ENCODE peak calls at places on chromosomes 12 and 14, in four cellular contexts. S is GM12878, X is HepG2, F is K562. K is an unnamed sample.

GRCh38 chr12:87518508-87518907 is 510.7 kb downstream of the C12orf50 start:
- DNase-seq in S (no peak), X (no peak), F (no peak), K (no peak)

GRCh38 chr12:30796508-30796780 is 41.7 kb upstream of the CAPRIN2 start:
- DNase-seq in S (no peak), X (no peak), F (peak), K (peak)

GRCh38 chr12:111024205-111024794 is 103.9 kb upstream of the MYL2 start:
- DNase-seq in S (peak), X (peak), F (peak), K (peak)

GRCh38 chr12:12715459-12716150 is 1.6 kb upstream of the CDKN1B start:
- DNase-seq in S (no peak), X (no peak), F (no peak), K (no peak)

GRCh38 chr14:56333361-56334279 is 215.4 kb downstream of the PELI2 start:
- DNase-seq in S (no peak), X (peak), F (no peak), K (no peak)

GRCh38 chr14:55957950-55958349 is 160.3 kb upstream of the PELI2 start:
- DNase-seq in S (no peak), X (no peak), F (no peak), K (no peak)

GRCh38 chr14:99137913-99138571 is 134.0 kb downstream of the BCL11B start:
- DNase-seq in S (no peak), X (no peak), F (peak), K (peak)

GRCh38 chr12:93784339-93785086 is 107.3 kb downstream of the CRADD start:
- DNase-seq in S (no peak), X (peak), F (no peak), K (no peak)

GRCh38 chr12:51048601-51049369 is 658 bp downstream of the LETMD1 start:
- DNase-seq in S (no peak), X (no peak), F (no peak), K (no peak)

GRCh38 chr14:56268039-56268438 is 149.8 kb downstream of the PELI2 start:
- DNase-seq in S (no peak), X (no peak), F (no peak), K (no peak)

GRCh38 chr12:49019435-49020317 is 1.1 kb upstream of the PRKAG1 start:
- DNase-seq in S (no peak), X (peak), F (peak), K (peak)

GRCh38 chr12:106541201-106541600 is 41.6 kb upstream of the RFX4 start:
- DNase-seq in S (no peak), X (no peak), F (no peak), K (no peak)

GRCh38 chr14:72766296-72766695 is 127.6 kb downstream of the DPF3 start:
- DNase-seq in S (no peak), X (no peak), F (no peak), K (no peak)

GRCh38 chr12:65830305-65830704 is 6.0 kb downstream of the HMGA2 start:
- DNase-seq in S (no peak), X (no peak), F (no peak), K (no peak)

GRCh38 chr14:24351517-24351916 is 11.7 kb upstream of the RIPK3 start:
- DNase-seq in S (no peak), X (no peak), F (no peak), K (no peak)

GRCh38 chr14:54169254-54169924 is 212.8 kb upstream of the BMP4 start:
- DNase-seq in S (no peak), X (no peak), F (no peak), K (no peak)

GRCh38 chr12:110739488-110739887 is 3.2 kb downstream of the PPP1CC start:
- DNase-seq in S (no peak), X (no peak), F (no peak), K (no peak)

GRCh38 chr12:27703720-27704452 is 6.7 kb upstream of the MRPS35 start:
- DNase-seq in S (peak), X (peak), F (peak), K (peak)

GRCh38 chr12:107368586-107368985 is 275.2 kb upstream of the CRY1 start:
- DNase-seq in S (no peak), X (no peak), F (no peak), K (no peak)

GRCh38 chr14:75905505-75905904 is 76.3 kb downstream of the TGFB3 start:
- DNase-seq in S (no peak), X (no peak), F (no peak), K (no peak)

DNA sequence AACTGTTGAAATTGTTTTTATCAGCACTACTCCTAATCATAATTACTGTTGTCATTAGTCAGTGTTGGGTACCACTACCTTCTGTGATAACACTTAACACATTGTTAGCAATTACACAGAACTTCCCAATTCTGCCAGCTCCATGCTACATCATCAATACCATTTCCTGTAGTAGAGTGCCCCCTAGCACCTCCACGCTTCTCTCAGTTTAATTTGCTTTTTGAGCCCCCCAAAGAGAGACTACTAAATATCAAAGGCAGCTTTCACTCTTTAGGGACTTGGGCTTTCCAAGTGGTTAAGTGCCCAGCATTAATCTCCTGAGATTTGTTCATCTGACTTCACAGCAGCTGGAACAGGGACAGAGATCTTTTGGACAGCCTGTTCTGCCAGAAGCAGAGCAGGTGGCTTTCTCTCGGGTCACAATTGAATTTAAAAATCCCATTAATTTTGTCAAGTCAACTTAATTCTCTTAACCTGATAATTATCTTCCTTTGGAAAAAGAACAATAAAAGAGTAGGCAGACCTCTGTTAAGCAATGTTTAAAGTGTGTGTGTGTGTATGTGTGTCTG is 954.9 kb downstream of the DIO2 start:
- DNase-seq in S (no peak), X (no peak), F (no peak), K (no peak)
- TF ChIP-seq FOXK2 in S (no peak), X (no peak), F (no peak), K (no peak)

GRCh38 chr14:91354979-91355685 is 62.5 kb downstream of the CCDC88C start:
- DNase-seq in S (no peak), X (no peak), F (peak), K (peak)

GRCh38 chr14:91357731-91358319 is 59.8 kb downstream of the CCDC88C start:
- DNase-seq in S (no peak), X (no peak), F (no peak), K (no peak)

GRCh38 chr14:91354221-91354916 is 63.3 kb downstream of the CCDC88C start:
- DNase-seq in S (no peak), X (no peak), F (no peak), K (no peak)

GRCh38 chr14:91357272-91357671 is 60.3 kb downstream of the CCDC88C start:
- DNase-seq in S (no peak), X (no peak), F (no peak), K (no peak)

DNA sequence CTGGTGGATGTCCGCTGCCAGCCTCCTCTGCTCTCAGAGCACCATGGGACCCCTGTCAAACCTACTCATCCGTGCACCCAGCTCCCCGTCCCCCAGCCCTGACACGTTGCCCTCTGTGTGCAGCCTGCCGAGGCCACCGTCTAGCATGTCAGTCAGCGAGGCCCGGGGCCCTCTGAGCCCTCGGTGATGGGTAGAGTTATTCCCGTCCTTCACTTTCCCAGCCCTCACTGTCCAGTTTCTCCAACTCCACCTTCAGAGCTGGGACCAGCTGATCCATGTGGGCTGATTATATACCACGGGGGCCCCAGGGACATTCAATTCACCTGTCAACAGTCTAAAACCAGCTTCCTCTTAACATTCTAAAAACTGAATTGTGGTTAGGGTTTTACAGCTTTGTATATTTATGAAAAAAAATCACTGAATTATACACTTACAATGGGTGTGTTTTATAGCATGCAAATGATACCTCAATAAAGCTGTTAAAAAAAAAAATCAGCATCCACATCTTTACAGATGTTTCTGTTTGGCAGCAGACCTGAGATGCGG is 61.3 kb downstream of the CCDC88C start:
- DNase-seq in S (no peak), X (no peak), F (no peak), K (no peak)
- TF ChIP-seq FOXK2 in S (no peak), X (no peak), F (no peak), K (no peak)

GRCh38 chr12:131000000-131000486 is 46.3 kb downstream of the ADGRD1 start:
- DNase-seq in S (no peak), X (no peak), F (peak), K (no peak)

GRCh38 chr12:131002271-131002670 is 48.6 kb downstream of the ADGRD1 start:
- DNase-seq in S (peak), X (no peak), F (no peak), K (no peak)

GRCh38 chr12:131003036-131003435 is 49.3 kb downstream of the ADGRD1 start:
- DNase-seq in S (no peak), X (no peak), F (no peak), K (no peak)

GRCh38 chr12:131003676-131004075 is 50.0 kb downstream of the ADGRD1 start:
- DNase-seq in S (no peak), X (no peak), F (no peak), K (no peak)

GRCh38 chr12:131001493-131001892 is 47.8 kb downstream of the ADGRD1 start:
- DNase-seq in S (no peak), X (no peak), F (no peak), K (no peak)
- TF ChIP-seq FOXK2 in S (no peak), X (no peak), F (no peak), K (no peak)

DNA sequence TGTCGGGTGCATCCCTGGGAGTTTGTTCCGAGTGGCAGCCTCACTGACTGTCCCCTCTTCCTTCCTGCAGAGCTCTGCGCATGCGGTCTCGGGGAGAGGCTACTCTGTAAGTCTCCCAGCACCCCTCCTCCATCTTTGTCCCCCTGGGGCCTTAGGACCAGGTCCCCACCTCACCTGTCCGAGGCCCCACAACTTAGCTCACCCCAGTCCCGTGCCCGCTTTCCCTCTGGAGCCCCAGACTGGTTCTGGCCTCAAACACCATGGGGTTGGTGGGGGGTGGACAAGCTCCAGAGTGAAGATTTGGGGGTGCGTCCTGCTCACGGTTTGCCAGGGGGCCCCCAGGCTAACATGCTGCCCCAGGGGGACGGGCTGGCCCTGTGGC is 37.9 kb downstream of the FBRSL1 start:
- DNase-seq in S (no peak), X (no peak), F (no peak), K (no peak)
- TF ChIP-seq FOXK2 in S (no peak), X (no peak), F (no peak), K (no peak)

GRCh38 chr12:5073838-5074237 is 30.2 kb downstream of the KCNA5 start:
- DNase-seq in S (no peak), X (no peak), F (no peak), K (no peak)
- TF ChIP-seq FOXK2 in S (no peak), X (no peak), F (no peak), K (no peak)

GRCh38 chr14:59438148-59438766 is 26.9 kb downstream of the GPR135 start:
- DNase-seq in S (no peak), X (no peak), F (no peak), K (no peak)
- TF ChIP-seq FOXK2 in S (no peak), X (no peak), F (no peak), K (no peak)

GRCh38 chr12:122020795-122021192 is 890 bp upstream of the BCL7A start:
- DNase-seq in S (no peak), X (no peak), F (no peak), K (no peak)

GRCh38 chr12:122022393-122023338 is 982 bp downstream of the BCL7A start:
- DNase-seq in S (no peak), X (no peak), F (peak), K (peak)

GRCh38 chr12:122021193-122021821 is 377 bp upstream of the BCL7A start:
- DNase-seq in S (no peak), X (no peak), F (no peak), K (peak)

GRCh38 chr12:122023339-122024131 is 1.9 kb downstream of the BCL7A start:
- DNase-seq in S (no peak), X (peak), F (peak), K (peak)

DNA sequence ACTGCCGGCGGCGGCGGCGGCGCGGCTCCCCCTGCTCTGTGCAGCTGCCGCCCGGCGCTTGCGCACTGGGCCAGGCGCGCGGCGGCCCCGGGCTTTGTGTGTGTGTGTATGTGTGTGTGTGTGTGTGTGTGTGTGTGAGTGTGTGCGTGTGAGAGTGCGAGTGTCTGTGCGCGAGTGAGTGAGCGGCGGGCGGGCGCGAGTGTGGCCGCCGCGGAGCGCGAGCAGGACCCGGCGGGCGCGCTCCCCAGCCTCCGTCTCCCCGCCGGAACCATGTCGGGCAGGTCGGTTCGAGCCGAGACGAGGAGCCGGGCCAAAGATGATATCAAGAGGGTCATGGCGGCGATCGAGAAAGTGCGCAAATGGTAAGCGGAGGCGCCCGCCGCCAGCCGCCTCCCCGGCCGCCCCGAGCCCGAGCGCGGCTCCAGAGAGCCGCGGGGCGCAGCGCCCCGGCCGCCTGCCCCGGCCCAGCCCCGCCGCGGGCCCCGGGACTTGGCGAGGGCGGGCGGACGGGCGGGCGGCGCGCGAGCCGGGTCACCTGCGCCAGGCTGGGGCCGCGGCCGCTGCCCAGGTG is at the start of gene BCL7A:
- DNase-seq in S (no peak), X (peak), F (peak), K (peak)
- TF ChIP-seq FOXK2 in S (no peak), X (no peak), F (no peak), K (no peak)

DNA sequence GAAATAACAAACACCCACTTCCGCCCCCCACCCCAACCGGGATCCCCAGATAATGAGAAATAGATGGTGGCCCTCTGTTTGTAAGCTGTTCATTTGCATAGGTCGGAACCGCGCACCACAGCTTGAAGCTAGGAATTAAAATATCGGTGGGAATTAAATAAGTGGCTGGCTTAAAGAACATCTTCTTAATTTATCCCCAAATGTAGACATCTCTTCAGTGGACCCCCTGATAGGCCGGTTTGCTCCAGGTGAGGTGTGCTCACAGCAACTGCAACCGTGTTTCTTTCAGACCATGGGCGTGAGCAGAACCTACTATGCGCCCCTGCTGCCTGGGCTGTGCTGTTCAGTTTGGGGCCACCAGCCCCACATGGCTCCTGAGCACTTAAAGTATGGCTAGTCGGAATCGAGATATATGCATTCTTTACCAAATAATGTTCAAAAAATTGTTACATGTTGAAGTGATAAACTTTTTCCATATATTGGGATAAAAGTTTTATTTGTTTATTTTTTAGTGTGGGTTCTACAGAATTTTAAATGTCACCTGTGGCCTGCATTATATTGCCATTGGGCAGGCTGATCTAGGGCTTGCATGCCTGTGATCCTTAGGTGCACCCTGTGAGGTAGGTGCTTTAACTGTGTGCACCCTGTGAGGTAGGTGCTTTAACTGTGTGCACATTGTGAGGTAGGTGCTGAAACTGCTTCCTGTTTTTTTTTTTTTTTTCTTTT is 821 bp upstream of the DICER1 start:
- DNase-seq in S (no peak), X (peak), F (peak), K (peak)
- TF ChIP-seq FOXK2 in S (no peak), X (no peak), F (no peak), K (no peak)

GRCh38 chr12:116971222-116971621 is 60.5 kb downstream of the FBXW8 start:
- DNase-seq in S (no peak), X (no peak), F (no peak), K (no peak)

GRCh38 chr12:116964740-116965090 is 54.0 kb downstream of the FBXW8 start:
- DNase-seq in S (no peak), X (no peak), F (no peak), K (no peak)

GRCh38 chr12:116964004-116964739 is 53.4 kb downstream of the FBXW8 start:
- DNase-seq in S (no peak), X (no peak), F (no peak), K (no peak)

GRCh38 chr12:116969615-116970575 is 59.1 kb downstream of the FBXW8 start:
- DNase-seq in S (no peak), X (no peak), F (no peak), K (no peak)

DNA sequence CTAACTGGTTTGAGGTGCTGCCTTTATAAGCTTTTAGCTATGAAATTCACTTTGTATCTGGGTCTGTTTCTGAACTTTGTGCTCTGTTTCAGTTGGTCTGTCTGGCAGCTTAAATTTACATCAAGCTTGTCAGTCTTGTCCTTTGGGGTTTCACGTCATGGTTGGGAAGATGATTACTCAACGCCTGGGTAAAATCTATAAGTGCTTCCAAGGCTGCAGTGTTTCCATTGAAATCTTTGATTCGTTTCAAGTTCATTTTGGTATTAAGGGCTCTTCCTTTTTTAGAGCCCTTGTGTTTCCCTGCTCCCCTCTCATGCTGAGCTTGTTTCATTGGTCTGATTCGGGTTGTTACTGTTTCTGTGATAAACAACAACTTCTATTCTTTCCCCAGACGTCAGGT is 58.2 kb downstream of the FBXW8 start:
- DNase-seq in S (no peak), X (no peak), F (no peak), K (no peak)
- TF ChIP-seq FOXK2 in S (no peak), X (no peak), F (no peak), K (no peak)